ENCODE peak calls at places on chromosomes 13 and 19, in five cellular contexts. Q is A549, G is WTC11, P is HepG2, F is K562. X is an unnamed sample.
A peak's percentile ranks its signal among the peaks of the same experiment; 100 is the strongest.

GRCh38 chr13:108609353-108609752 is 20.1 kb upstream of the MYO16 start:
- DNase-seq in Q (peak; percentile 6), G (no peak), P (no peak), F (no peak), X (no peak)

GRCh38 chr19:5850189-5850588 is 1.1 kb downstream of the FUT3 start:
- DNase-seq in Q (no peak), G (no peak), P (no peak), F (no peak), X (no peak)

GRCh38 chr19:11887618-11888531 is at the start of gene ZNF69:
- DNase-seq in Q (no peak), G (peak; percentile 98), P (peak; percentile 92), F (peak; percentile 88), X (no peak)

GRCh38 chr13:40770934-40771618 is at the start of gene MRPS31:
- DNase-seq in Q (peak; percentile 72), G (peak; percentile 97), P (peak; percentile 92), F (peak; percentile 84), X (peak; percentile 77)

GRCh38 chr19:48419158-48419920 is 25.9 kb downstream of the GRIN2D start:
- DNase-seq in Q (no peak), G (peak; percentile 88), P (no peak), F (peak; percentile 56), X (peak; percentile 57)

GRCh38 chr13:106602178-106602577 is 34.2 kb upstream of the ARGLU1 start:
- DNase-seq in Q (no peak), G (no peak), P (no peak), F (no peak), X (no peak)

GRCh38 chr19:35868823-35869326 is 501 bp downstream of the APLP1 start:
- DNase-seq in Q (no peak), G (no peak), P (no peak), F (no peak), X (no peak)

GRCh38 chr19:19672816-19673215 is 4.2 kb downstream of the ZNF101 start:
- DNase-seq in Q (no peak), G (no peak), P (no peak), F (no peak), X (no peak)

GRCh38 chr13:59542303-59542702 is 621.4 kb downstream of the DIAPH3 start:
- DNase-seq in Q (no peak), G (no peak), P (no peak), F (no peak), X (no peak)

GRCh38 chr19:50300814-50301606 is 28.2 kb downstream of the KCNC3 start:
- DNase-seq in Q (peak; percentile 81), G (no peak), P (peak; percentile 48), F (no peak), X (no peak)

GRCh38 chr19:14821958-14822357 is 13.0 kb downstream of the OR7A5 start:
- DNase-seq in Q (no peak), G (no peak), P (no peak), F (no peak), X (no peak)

DNA sequence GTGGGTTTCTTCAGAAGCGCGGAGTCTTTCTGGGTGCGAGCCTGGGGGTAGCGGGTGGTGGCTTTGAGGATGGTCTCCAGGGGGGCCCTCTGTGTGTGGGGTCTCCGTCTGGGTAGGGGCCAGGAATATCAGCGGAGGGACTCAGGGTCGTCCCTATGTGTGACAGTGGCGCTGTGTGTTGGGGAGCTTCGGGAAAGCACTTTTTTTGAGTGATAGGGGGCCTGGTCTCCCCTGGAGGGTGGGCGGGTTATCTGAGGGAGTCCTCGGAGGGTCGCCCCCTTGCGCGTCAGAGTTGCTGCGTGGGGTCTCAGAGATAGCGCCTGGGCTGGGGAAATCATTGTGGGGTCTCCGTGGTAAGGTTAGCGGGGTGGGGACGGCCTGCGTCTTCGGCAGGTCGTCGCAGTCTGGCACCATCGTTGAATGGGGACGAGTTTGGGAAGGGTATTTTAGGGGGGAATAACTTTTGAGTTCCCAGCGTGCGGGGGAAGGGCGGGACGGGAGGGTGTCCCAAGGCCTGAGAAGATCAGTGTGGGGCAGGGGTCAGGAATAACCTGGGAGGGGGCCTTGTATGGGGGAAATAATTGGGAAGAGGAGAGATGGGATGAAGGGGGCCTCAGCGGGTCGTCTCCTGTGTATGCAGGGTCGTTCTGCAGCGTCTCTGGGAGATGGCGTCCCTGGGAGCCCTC is 851 bp downstream of the IER2 start:
- DNase-seq in Q (no peak), G (no peak), P (no peak), F (peak; percentile 42), X (no peak)
- TF ChIP-seq ESRRA in Q (no peak), G (no peak), P (no peak), F (no peak), X (no peak)

GRCh38 chr19:33463194-33463593 is 58.4 kb downstream of the PEPD start:
- DNase-seq in Q (no peak), G (no peak), P (no peak), F (no peak), X (no peak)
- TF ChIP-seq ESRRA in Q (no peak), G (no peak), P (no peak), F (no peak), X (no peak)

GRCh38 chr13:36858285-36858684 is 39.3 kb downstream of the RFXAP start:
- DNase-seq in Q (peak; percentile 7), G (no peak), P (peak; percentile 69), F (peak; percentile 9), X (no peak)
- TF ChIP-seq ESRRA in Q (no peak), G (no peak), P (no peak), F (no peak), X (no peak)

DNA sequence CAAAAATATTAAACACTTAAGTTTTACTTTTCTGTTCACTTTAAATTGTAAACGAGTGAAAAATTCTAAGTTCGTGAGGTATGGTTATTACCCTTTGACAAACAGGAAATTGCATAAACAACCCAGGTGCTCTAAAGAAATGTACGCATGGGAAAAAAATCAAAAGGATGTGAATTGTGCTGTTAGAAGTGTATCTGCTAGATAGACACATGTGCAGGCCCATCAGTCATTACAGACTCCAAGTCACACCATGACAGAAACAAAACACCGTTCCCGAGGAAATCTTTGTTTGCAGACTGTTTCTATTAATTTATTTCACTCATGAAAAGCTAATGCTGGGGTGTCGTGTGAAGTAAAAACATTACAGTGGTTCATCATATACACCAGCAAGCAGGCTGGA is 17.0 kb upstream of the DOCK9 start:
- DNase-seq in Q (no peak), G (no peak), P (no peak), F (no peak), X (no peak)
- TF ChIP-seq ESRRA in Q (no peak), G (no peak), P (no peak), F (no peak), X (no peak)